ENCODE peak calls at places on chromosomes 13 and 19, in five cellular contexts. V, M, K, W and L are unnamed samples.

GRCh38 chr13:112680741-112681360 is 9.0 kb upstream of the ATP11A start:
- DNase-seq in V (no peak), M (no peak), W (peak; percentile 72), K (no peak), L (no peak)

GRCh38 chr19:54315956-54316355 is 3.0 kb upstream of the LILRA5 start:
- DNase-seq in W (peak; percentile 42), K (no peak), V (no peak), M (no peak), L (peak; percentile 42)

GRCh38 chr19:34265221-34265650 is 10.9 kb downstream of the GARRE1 start:
- DNase-seq in W (peak; percentile 86), V (no peak), K (peak; percentile 31), M (no peak), L (no peak)

GRCh38 chr19:10137751-10138682 is 18.3 kb upstream of the EIF3G start:
- DNase-seq in K (no peak), V (no peak), M (no peak), W (no peak), L (no peak)

GRCh38 chr19:2032296-2032941 is 16.9 kb upstream of the BTBD2 start:
- DNase-seq in V (peak; percentile 82), W (peak; percentile 99), M (no peak), K (peak; percentile 95), L (peak; percentile 96)

GRCh38 chr19:44007473-44007872 is 4.7 kb downstream of the ZNF230 start:
- DNase-seq in V (no peak), W (no peak), M (no peak), K (no peak), L (no peak)

GRCh38 chr19:40867701-40868100 is 14.3 kb downstream of the CYP2A7 start:
- DNase-seq in W (peak; percentile 66), K (no peak), M (no peak), V (no peak), L (no peak)

GRCh38 chr13:111202149-111202548 is 87.0 kb downstream of the ARHGEF7 start:
- DNase-seq in M (no peak), W (no peak), V (no peak), K (no peak), L (no peak)

GRCh38 chr13:37495046-37495445 is 103.5 kb downstream of the POSTN start:
- DNase-seq in M (no peak), K (no peak), V (no peak), W (no peak), L (no peak)

GRCh38 chr13:63435668-63436275 is 2020.1 kb upstream of the PCDH20 start:
- DNase-seq in M (no peak), K (no peak), V (no peak), W (no peak), L (no peak)

GRCh38 chr19:30112171-30112570 is 170.1 kb downstream of the URI1 start:
- DNase-seq in M (no peak), W (no peak), V (no peak), K (no peak), L (no peak)

GRCh38 chr19:55056827-55057226 is 6.1 kb downstream of the RDH13 start:
- DNase-seq in M (no peak), K (no peak), W (no peak), V (no peak), L (no peak)

GRCh38 chr19:55116232-55117062 is 990 bp downstream of the PPP1R12C start:
- DNase-seq in V (peak; percentile 66), K (peak; percentile 74), M (peak; percentile 62), W (peak; percentile 95), L (peak; percentile 81)

GRCh38 chr19:44401108-44401786 is at the start of gene ZNF285:
- DNase-seq in K (peak; percentile 96), W (peak; percentile 89), M (peak; percentile 12), V (peak; percentile 85), L (peak; percentile 94)

GRCh38 chr19:55258476-55258827 is 365 bp downstream of the PPP6R1 start:
- DNase-seq in K (peak; percentile 31), V (no peak), M (no peak), W (no peak), L (no peak)

GRCh38 chr19:15840833-15841232 is 25.4 kb upstream of the OR10H1 start:
- DNase-seq in W (no peak), M (no peak), K (no peak), V (no peak), L (no peak)

GRCh38 chr13:114222461-114222968 is 12.2 kb upstream of the CDC16 start:
- DNase-seq in V (no peak), W (no peak), M (no peak), K (no peak), L (no peak)

GRCh38 chr19:14434543-14435319 is 1.6 kb downstream of the PKN1 start:
- DNase-seq in K (peak; percentile 68), W (peak; percentile 91), M (no peak), V (peak; percentile 78), L (no peak)

GRCh38 chr13:35978607-35979316 is 152.4 kb downstream of the DCLK1 start:
- DNase-seq in W (no peak), K (no peak), M (no peak), V (peak; percentile 24), L (no peak)